ENCODE peak calls at places on chromosomes 16 and 17, in nine cellular contexts. H is LoVo; V is CD8-positive, alpha-beta memory T cell; L is effector CD4-positive, alpha-beta T cell; P is Ammon's horn; X is hypothalamus; B is activated T-helper 9 cell treated with anti-CD3 and anti-CD28 coated beads, Interleukin-2, amount 50 U/mL, for 16 hours; M is skeletal muscle cell; Z is retina. I is an unnamed sample.

GRCh38 chr17:27523712-27524111 is 67.5 kb downstream of the KSR1 start:
- DNase-seq in P (no peak), H (peak), V (no peak), Z (no peak), B (no peak), L (no peak), X (no peak), M (no peak), I (no peak)

GRCh38 chr16:65543781-65544740 is 422.2 kb upstream of the CDH11 start:
- DNase-seq in B (no peak), H (no peak), P (no peak), L (no peak), Z (no peak), V (no peak), X (no peak), M (no peak), I (no peak)

GRCh38 chr17:79975498-79976134 is 60.1 kb downstream of the TBC1D16 start:
- DNase-seq in B (no peak), M (no peak), Z (no peak), L (no peak), H (no peak), P (no peak), V (no peak), X (no peak), I (no peak)

GRCh38 chr17:35404360-35404759 is 27.9 kb downstream of the SLFN12 start:
- DNase-seq in L (no peak), Z (no peak), H (no peak), B (no peak), V (no peak), P (no peak), X (no peak), M (peak), I (no peak)

GRCh38 chr17:33082529-33083148 is 91.0 kb downstream of the SPACA3 start:
- DNase-seq in L (no peak), M (no peak), Z (no peak), H (no peak), P (no peak), B (no peak), X (no peak), V (no peak), I (no peak)

GRCh38 chr17:8940866-8941471 is 24.5 kb downstream of the PIK3R5 start:
- DNase-seq in B (no peak), L (no peak), Z (no peak), V (peak), H (no peak), X (no peak), P (no peak), M (no peak), I (no peak)

GRCh38 chr16:89155184-89155679 is 16.3 kb upstream of the CDH15 start:
- DNase-seq in L (no peak), Z (no peak), H (no peak), X (no peak), V (no peak), P (peak), B (no peak), M (peak), I (no peak)

GRCh38 chr16:74867281-74867849 is 92.7 kb upstream of the FA2H start:
- DNase-seq in B (no peak), M (no peak), Z (no peak), L (no peak), P (no peak), V (no peak), H (no peak), X (no peak), I (no peak)

GRCh38 chr17:27268394-27269085 is 25.4 kb upstream of the WSB1 start:
- DNase-seq in M (no peak), L (no peak), B (no peak), H (no peak), V (no peak), Z (no peak), P (no peak), X (no peak), I (no peak)

GRCh38 chr16:54398986-54399385 is 112.4 kb upstream of the IRX3 start:
- DNase-seq in L (no peak), X (no peak), B (no peak), M (no peak), P (no peak), H (no peak), V (no peak), Z (no peak), I (no peak)

GRCh38 chr17:68868708-68869107 is 86.5 kb downstream of the ABCA8 start:
- DNase-seq in L (no peak), P (no peak), B (no peak), H (no peak), M (peak), V (no peak), X (no peak), Z (no peak), I (no peak)

GRCh38 chr16:4701791-4702465 is 8.6 kb downstream of the NUDT16L1 start:
- DNase-seq in H (no peak), L (no peak), X (no peak), V (no peak), P (no peak), M (no peak), Z (no peak), B (no peak), I (no peak)

GRCh38 chr17:59342681-59343127 is 11.2 kb downstream of the YPEL2 start:
- DNase-seq in X (no peak), M (no peak), P (no peak), L (no peak), B (no peak), V (no peak), H (no peak), Z (no peak), I (no peak)

GRCh38 chr16:85720319-85720637 is 30.6 kb downstream of the C16orf74 start:
- DNase-seq in B (no peak), Z (no peak), L (no peak), H (peak), X (no peak), M (no peak), V (no peak), P (no peak), I (no peak)

GRCh38 chr16:68972720-68973119 is 129.4 kb downstream of the TANGO6 start:
- DNase-seq in X (no peak), V (no peak), P (no peak), Z (peak), H (no peak), L (no peak), M (peak), B (no peak), I (no peak)

GRCh38 chr16:85982563-85982939 is 83.6 kb downstream of the IRF8 start:
- DNase-seq in V (no peak), X (no peak), Z (no peak), L (no peak), P (peak), B (no peak), M (no peak), H (no peak), I (no peak)

GRCh38 chr16:16021020-16021419 is 71.6 kb downstream of the ABCC1 start:
- DNase-seq in M (no peak), V (no peak), H (no peak), B (no peak), P (no peak), Z (no peak), L (no peak), X (no peak), I (no peak)

GRCh38 chr16:30085247-30085646 is 6.5 kb downstream of the TBX6 start:
- DNase-seq in B (no peak), M (no peak), Z (no peak), L (no peak), P (no peak), H (no peak), V (no peak), X (no peak), I (no peak)

GRCh38 chr16:69382421-69382820 is 3.4 kb downstream of the TERF2 start:
- DNase-seq in P (no peak), Z (no peak), M (no peak), L (no peak), B (no peak), V (no peak), X (no peak), H (no peak), I (no peak)

GRCh38 chr16:66247516-66248089 is 118.9 kb upstream of the CDH5 start:
- DNase-seq in L (no peak), X (no peak), V (no peak), B (no peak), H (no peak), Z (no peak), M (no peak), P (peak), I (no peak)

GRCh38 chr16:17302213-17302612 is 168.5 kb downstream of the XYLT1 start:
- DNase-seq in L (no peak), V (no peak), H (no peak), Z (no peak), B (no peak), M (no peak), P (no peak), X (no peak), I (no peak)

I was measured in T-helper 17 cell.